ENCODE peak calls at places on chromosomes 12 and 14, in five cellular contexts. D, P, S, Q and Y are unnamed samples.

GRCh38 chr14:52876806-52877205 is 74.0 kb downstream of the FERMT2 start:
- DNase-seq in D (no peak), P (no peak), S (no peak), Q (no peak), Y (no peak)

GRCh38 chr12:110861729-110862128 is 14.9 kb downstream of the CCDC63 start:
- DNase-seq in D (no peak), P (no peak), S (no peak), Q (no peak), Y (peak)

GRCh38 chr14:45679852-45680251 is 426.9 kb upstream of the MIS18BP1 start:
- DNase-seq in D (peak), P (peak), S (peak), Q (no peak), Y (no peak)

GRCh38 chr14:45664668-45665356 is 411.8 kb upstream of the MIS18BP1 start:
- DNase-seq in D (no peak), P (no peak), S (no peak), Q (no peak), Y (peak)

GRCh38 chr14:91899213-91899612 is 31.9 kb upstream of the TC2N start:
- DNase-seq in D (no peak), P (no peak), S (no peak), Q (no peak), Y (no peak)

GRCh38 chr12:43914391-43914790 is 78.5 kb downstream of the TMEM117 start:
- DNase-seq in D (no peak), P (no peak), S (no peak), Q (no peak), Y (no peak)

GRCh38 chr14:36065831-36066230 is 110.7 kb downstream of the PTCSC3 start:
- DNase-seq in D (no peak), P (no peak), S (no peak), Q (no peak), Y (no peak)

GRCh38 chr12:46453428-46453827 is 80.9 kb upstream of the SLC38A2 start:
- DNase-seq in D (peak), P (no peak), S (no peak), Q (no peak), Y (no peak)

GRCh38 chr12:50004696-50005095 is 20.6 kb downstream of the RACGAP1 start:
- DNase-seq in D (no peak), P (no peak), S (no peak), Q (no peak), Y (no peak)

GRCh38 chr12:90909069-90909676 is 45.8 kb downstream of the CCER1 start:
- DNase-seq in D (peak), P (peak), S (peak), Q (peak), Y (peak)

GRCh38 chr12:14326699-14327098 is 38.8 kb upstream of the ATF7IP start:
- DNase-seq in D (no peak), P (no peak), S (no peak), Q (no peak), Y (no peak)

GRCh38 chr12:10154145-10154496 is 17.8 kb downstream of the OLR1 start:
- DNase-seq in D (no peak), P (no peak), S (no peak), Q (no peak), Y (no peak)

GRCh38 chr14:98900721-98901272 is 371.2 kb downstream of the BCL11B start:
- DNase-seq in D (no peak), P (no peak), S (no peak), Q (no peak), Y (no peak)

GRCh38 chr12:10505620-10506019 is at the start of gene EIF2S3B:
- DNase-seq in D (no peak), P (no peak), S (no peak), Q (no peak), Y (no peak)

GRCh38 chr14:93025055-93025454 is 90.7 kb downstream of the ITPK1 start:
- DNase-seq in D (no peak), P (no peak), S (no peak), Q (no peak), Y (no peak)

GRCh38 chr14:102821252-102821651 is 44.0 kb downstream of the TRAF3 start:
- DNase-seq in D (no peak), P (no peak), S (no peak), Q (no peak), Y (no peak)

GRCh38 chr12:78918221-78918620 is 53.6 kb downstream of the SYT1 start:
- DNase-seq in D (no peak), P (no peak), S (no peak), Q (no peak), Y (peak)

GRCh38 chr14:50094056-50094455 is 22.3 kb downstream of the VCPKMT start:
- DNase-seq in D (no peak), P (no peak), S (no peak), Q (no peak), Y (no peak)

GRCh38 chr12:12007001-12007712 is 63.6 kb upstream of the BCL2L14 start:
- DNase-seq in D (no peak), P (no peak), S (no peak), Q (no peak), Y (peak)

GRCh38 chr14:105853907-105854599 is 327.7 kb downstream of the TMEM121 start:
- DNase-seq in D (no peak), P (no peak), S (no peak), Q (peak), Y (peak)

GRCh38 chr12:11658796-11659195 is 9.3 kb downstream of the ETV6 start:
- DNase-seq in D (peak), P (no peak), S (peak), Q (no peak), Y (peak)

GRCh38 chr12:47876404-47876960 is 28.3 kb downstream of the VDR start:
- DNase-seq in D (no peak), P (no peak), S (no peak), Q (no peak), Y (no peak)

GRCh38 chr12:46831335-46832083 is 5.7 kb upstream of the SLC38A4 start:
- DNase-seq in D (no peak), P (no peak), S (no peak), Q (peak), Y (peak)

GRCh38 chr12:65487679-65488078 is 209.2 kb downstream of the MSRB3 start:
- DNase-seq in D (no peak), P (no peak), S (no peak), Q (no peak), Y (no peak)